ENCODE peak calls at places on chromosomes 11 and 22, in ten cellular contexts. F is midbrain; O is brain microvascular endothelial cell; S is Right ventricle myocardium inferior; R is AG04450; J is endothelial cell; K is naive thymus-derived CD8-positive, alpha-beta T cell; G is hepatocyte; X is body of pancreas; D is iPS DF 19.7. I is an unnamed sample.

GRCh38 chr11:14118047-14118446 is 155.5 kb downstream of the SPON1 start:
- DNase-seq in F (no peak), O (no peak), S (no peak), R (no peak), J (no peak), K (no peak), G (no peak), X (no peak), D (no peak), I (no peak)

GRCh38 chr11:101138245-101138930 is 8.8 kb upstream of the PGR start:
- DNase-seq in F (no peak), O (no peak), S (no peak), R (no peak), J (no peak), K (no peak), G (no peak), X (no peak), D (no peak), I (no peak)

GRCh38 chr22:46897246-46897623 is 134.8 kb downstream of the TBC1D22A start:
- DNase-seq in F (no peak), O (no peak), S (no peak), R (no peak), J (no peak), K (no peak), G (no peak), X (no peak), D (no peak), I (no peak)

GRCh38 chr22:41106122-41106968 is 14.0 kb downstream of the EP300 start:
- DNase-seq in F (no peak), O (peak; percentile 13), S (no peak), R (no peak), J (no peak), K (no peak), G (no peak), X (no peak), D (no peak), I (no peak)

GRCh38 chr11:78796956-78797355 is 222.3 kb upstream of the NARS2 start:
- DNase-seq in F (no peak), O (peak; percentile 94), S (no peak), R (peak; percentile 94), J (no peak), K (no peak), G (peak; percentile 12), X (peak; percentile 81), D (no peak), I (no peak)

GRCh38 chr22:49918911-49919881 is 762 bp downstream of the CRELD2 start:
- DNase-seq in F (no peak), O (no peak), S (peak; percentile 37), R (no peak), J (no peak), K (no peak), G (no peak), X (peak; percentile 22), D (no peak), I (no peak)

GRCh38 chr22:42294034-42294985 is 23.9 kb upstream of the TCF20 start:
- DNase-seq in F (no peak), O (peak; percentile 24), S (no peak), R (no peak), J (peak; percentile 85), K (peak; percentile 41), G (peak; percentile 84), X (peak; percentile 55), D (no peak), I (no peak)

GRCh38 chr11:3200388-3201111 is 18.1 kb downstream of the MRGPRG start:
- DNase-seq in F (no peak), O (no peak), S (no peak), R (no peak), J (no peak), K (no peak), G (no peak), X (no peak), D (no peak), I (peak; percentile 70)

GRCh38 chr22:44181033-44181911 is 547 bp downstream of the PARVG start:
- DNase-seq in F (no peak), O (no peak), S (peak; percentile 86), R (no peak), J (no peak), K (peak; percentile 52), G (no peak), X (peak; percentile 40), D (no peak), I (no peak)

GRCh38 chr22:31223786-31224191 is 11.7 kb downstream of the LIMK2 start:
- DNase-seq in F (no peak), O (no peak), S (no peak), R (no peak), J (no peak), K (no peak), G (no peak), X (no peak), D (no peak), I (no peak)

GRCh38 chr11:126900349-126900748 is 100.2 kb downstream of the KIRREL3 start:
- DNase-seq in F (no peak), O (no peak), S (no peak), R (no peak), J (no peak), K (no peak), G (no peak), X (no peak), D (no peak), I (no peak)

I was measured in posterior vena cava.